ENCODE peak calls at places on chromosomes 7 and 10, in ten cellular contexts. N is GM12865; L is CD8-positive, alpha-beta T cell; S is mammary epithelial cell; F is IMR-90; O is mesendoderm; Y is pancreas; E is esophagus squamous epithelium; Z is gastrocnemius medialis; C is heart left ventricle. T is an unnamed sample.

GRCh38 chr7:65438593-65438992 is 64.9 kb downstream of the ZNF92 start:
- DNase-seq in N (no peak), E (no peak), C (no peak), S (peak), O (no peak), F (peak), L (no peak), Z (no peak), Y (no peak), T (peak)

GRCh38 chr10:71632200-71632820 is 87.3 kb downstream of the C10orf105 start:
- DNase-seq in N (no peak), S (no peak), F (no peak), L (no peak), E (no peak), Y (no peak), C (no peak), O (no peak), Z (no peak), T (no peak)

GRCh38 chr10:92242910-92243671 is 47.8 kb downstream of the CPEB3 start:
- DNase-seq in E (no peak), F (peak), N (peak), S (peak), O (peak), Z (peak), C (peak), L (peak), Y (peak), T (peak)

GRCh38 chr7:141674201-141674671 is 27.7 kb downstream of the DENND11 start:
- DNase-seq in L (no peak), O (peak), F (no peak), Z (no peak), N (no peak), Y (no peak), S (peak), C (peak), E (no peak), T (peak)

GRCh38 chr10:31578181-31578852 is 259.3 kb downstream of the ZEB1 start:
- DNase-seq in S (no peak), C (no peak), F (no peak), N (no peak), E (no peak), O (no peak), Y (no peak), L (no peak), Z (no peak), T (no peak)

GRCh38 chr10:65911431-65911830 is 1014.4 kb upstream of the LRRTM3 start:
- DNase-seq in Z (no peak), Y (no peak), E (no peak), O (peak), N (no peak), S (no peak), F (no peak), C (no peak), L (no peak), T (no peak)

GRCh38 chr7:130486114-130486962 is 5.5 kb upstream of the MEST start:
- DNase-seq in S (no peak), Y (peak), F (no peak), E (no peak), Z (no peak), L (peak), O (peak), C (peak), N (peak), T (peak)

GRCh38 chr10:122357685-122358084 is 16.8 kb upstream of the PLEKHA1 start:
- DNase-seq in Y (no peak), L (no peak), O (no peak), S (no peak), Z (no peak), E (no peak), F (no peak), N (no peak), C (no peak), T (no peak)

GRCh38 chr10:100962346-100963080 is 6.8 kb upstream of the SEMA4G start:
- DNase-seq in O (no peak), C (no peak), Y (no peak), F (no peak), L (no peak), N (no peak), E (no peak), Z (no peak), S (no peak), T (no peak)

GRCh38 chr7:103573479-103574058 is 127.6 kb upstream of the SLC26A5 start:
- DNase-seq in E (no peak), O (peak), S (peak), L (no peak), N (peak), C (no peak), Z (no peak), Y (no peak), F (peak), T (peak)

GRCh38 chr7:30276203-30276900 is 8.0 kb upstream of the ZNRF2 start:
- DNase-seq in E (no peak), N (peak), O (peak), C (peak), S (peak), F (peak), Z (peak), L (peak), Y (no peak), T (peak)

GRCh38 chr10:49644035-49644345 is 30.2 kb downstream of the CHAT start:
- DNase-seq in N (no peak), C (no peak), F (no peak), S (no peak), Y (no peak), L (no peak), O (no peak), Z (no peak), E (no peak), T (no peak)

GRCh38 chr7:16918288-16918895 is 36.6 kb upstream of the AGR3 start:
- DNase-seq in Y (no peak), C (no peak), L (no peak), E (no peak), N (peak), F (peak), O (peak), S (peak), Z (no peak), T (peak)

GRCh38 chr10:3902054-3902808 is 117.2 kb upstream of the KLF6 start:
- DNase-seq in C (peak), N (peak), O (no peak), F (no peak), L (peak), S (no peak), Y (no peak), Z (no peak), E (no peak), T (peak)

GRCh38 chr7:28708033-28708451 is 250.1 kb downstream of the TRIL start:
- DNase-seq in F (peak), C (no peak), E (no peak), Z (no peak), S (no peak), O (peak), Y (no peak), N (no peak), L (no peak), T (peak)

GRCh38 chr7:42928754-42929153 is 3.2 kb downstream of the PSMA2 start:
- DNase-seq in F (no peak), O (no peak), Z (no peak), E (no peak), Y (no peak), L (no peak), S (no peak), C (no peak), N (no peak), T (no peak)

GRCh38 chr7:116652793-116653192 is 19.2 kb upstream of the MET start:
- DNase-seq in C (no peak), O (no peak), F (peak), E (no peak), Y (no peak), N (no peak), S (peak), Z (no peak), L (no peak), T (no peak)

GRCh38 chr10:46556515-46557318 is at the start of gene GPRIN2:
- DNase-seq in E (no peak), L (no peak), O (peak), Z (no peak), F (no peak), Y (peak), N (no peak), C (peak), S (no peak), T (no peak)

GRCh38 chr7:80182630-80183276 is 48.1 kb downstream of the GNAI1 start:
- DNase-seq in C (no peak), Y (no peak), Z (no peak), L (no peak), O (peak), N (no peak), S (peak), F (peak), E (no peak), T (peak)

GRCh38 chr7:100759357-100760171 is 26.2 kb downstream of the ZAN start:
- DNase-seq in N (no peak), S (no peak), Z (no peak), F (no peak), O (no peak), E (no peak), L (no peak), Y (no peak), C (no peak), T (no peak)

GRCh38 chr10:92839191-92840085 is 8.9 kb upstream of the EXOC6 start:
- DNase-seq in C (peak), F (peak), E (no peak), O (peak), L (peak), N (peak), Z (no peak), S (no peak), Y (peak), T (peak)

GRCh38 chr7:1812693-1813393 is 142.8 kb downstream of the ELFN1 start:
- DNase-seq in L (no peak), Y (no peak), C (no peak), E (no peak), N (no peak), O (peak), F (no peak), S (no peak), Z (no peak), T (no peak)

GRCh38 chr10:58577394-58577793 is 64.7 kb downstream of the BICC1 start:
- DNase-seq in O (no peak), L (no peak), Y (no peak), N (no peak), S (no peak), Z (no peak), F (peak), C (no peak), E (no peak), T (peak)

GRCh38 chr10:88064608-88065383 is 201.4 kb downstream of the PTEN start:
- DNase-seq in N (peak), Z (peak), Y (no peak), O (no peak), S (no peak), F (peak), L (peak), C (peak), E (no peak), T (peak)

GRCh38 chr7:77827999-77828398 is 29.4 kb downstream of the PHTF2 start:
- DNase-seq in F (no peak), C (no peak), O (no peak), L (no peak), Z (no peak), S (no peak), N (no peak), Y (no peak), E (no peak), T (no peak)

GRCh38 chr10:121217331-121217730 is 366.2 kb downstream of the WDR11 start:
- DNase-seq in S (no peak), N (no peak), L (no peak), Z (no peak), O (no peak), C (no peak), F (no peak), E (no peak), Y (no peak), T (no peak)

GRCh38 chr7:74633451-74633921 is 24.0 kb upstream of the GTF2I start:
- DNase-seq in N (no peak), F (no peak), Z (no peak), O (no peak), Y (no peak), L (no peak), C (no peak), E (no peak), S (no peak), T (no peak)

GRCh38 chr10:60316029-60316428 is 73.6 kb downstream of the ANK3 start:
- DNase-seq in L (no peak), C (no peak), N (no peak), F (no peak), S (no peak), Z (no peak), E (no peak), Y (no peak), O (no peak), T (no peak)

GRCh38 chr7:23600251-23600650 is 3.1 kb downstream of the CCDC126 start:
- DNase-seq in Z (no peak), L (no peak), O (peak), F (no peak), C (no peak), Y (no peak), N (no peak), S (no peak), E (no peak), T (no peak)
- H3K4me3 ChIP-seq in Z (no peak), L (no peak), O (no peak), F (no peak), C (no peak), Y (no peak), N (no peak), S (no peak), E (no peak), T (no peak)

DNA sequence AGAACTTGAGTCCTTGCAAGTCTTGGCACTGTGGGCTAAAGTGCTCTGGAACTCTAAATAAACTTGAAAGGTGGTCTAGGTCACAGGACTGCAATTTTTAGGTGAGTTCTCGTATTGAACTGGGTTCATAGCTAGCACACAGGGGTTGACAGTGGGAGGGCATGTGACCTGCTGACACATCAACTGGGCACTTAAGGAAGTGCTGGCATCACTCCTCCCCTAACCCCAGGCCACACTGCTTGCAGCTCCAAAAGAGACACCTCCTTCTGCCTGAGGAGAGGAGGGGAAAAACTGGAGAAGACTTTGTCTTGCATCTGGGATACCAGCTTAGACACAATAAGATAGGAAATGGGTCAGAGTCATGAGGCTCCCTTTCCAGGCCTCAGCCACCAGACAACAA is 38.0 kb upstream of the AASS start:
- DNase-seq in S (no peak), Y (no peak), C (no peak), Z (no peak), N (no peak), E (no peak), O (no peak), F (no peak), L (no peak), T (no peak)
- H3K4me3 ChIP-seq in S (no peak), Y (no peak), C (no peak), Z (no peak), N (no peak), E (no peak), O (no peak), F (no peak), L (no peak), T (no peak)

DNA sequence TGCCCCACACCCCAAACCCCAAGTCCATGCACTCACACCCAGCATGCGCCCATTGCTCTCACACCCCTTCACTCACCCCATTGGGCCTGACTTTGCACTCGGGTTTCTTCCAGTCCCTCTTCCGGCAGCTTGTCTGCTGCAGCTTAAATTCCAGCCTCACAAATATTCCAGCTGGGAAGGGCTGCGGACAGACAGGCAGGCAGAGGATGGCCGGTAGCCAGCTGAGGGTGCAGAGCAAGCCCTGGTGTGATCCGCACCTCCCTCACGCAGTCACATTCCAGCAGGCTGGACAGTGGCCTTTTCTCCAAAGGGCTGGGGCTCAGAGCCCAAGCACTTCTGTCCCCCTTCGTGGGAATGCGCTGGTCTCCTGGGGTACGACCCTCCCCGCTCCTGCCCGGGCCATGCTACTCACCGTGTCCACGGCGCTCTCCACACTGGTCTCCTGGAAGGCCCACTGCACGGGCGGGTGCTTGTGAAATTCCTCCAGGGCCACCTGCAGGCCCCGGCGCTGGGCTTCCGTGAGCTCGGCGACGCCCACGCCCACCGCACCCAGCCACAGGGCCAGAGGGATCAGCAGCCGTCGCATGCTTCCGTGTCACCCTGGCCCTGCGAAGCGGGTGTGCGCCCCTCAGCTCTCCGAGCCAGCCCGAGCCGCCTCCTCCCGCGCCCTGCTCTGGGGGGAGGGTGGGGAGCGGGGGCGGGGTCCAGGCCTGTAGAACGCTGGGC is 1.2 kb downstream of the RARRES2 start:
- DNase-seq in Y (peak), L (no peak), N (no peak), S (no peak), O (peak), F (peak), Z (no peak), E (no peak), C (peak), T (peak)
- H3K4me3 ChIP-seq in Y (peak), L (no peak), N (no peak), S (no peak), O (peak), F (no peak), Z (peak), E (peak), C (peak), T (peak)

GRCh38 chr10:98357208-98357836 is 57.7 kb downstream of the PYROXD2 start:
- DNase-seq in Y (no peak), N (no peak), S (no peak), C (no peak), O (no peak), L (no peak), F (peak), E (no peak), Z (no peak), T (peak)

GRCh38 chr10:98364432-98365102 is 50.4 kb downstream of the PYROXD2 start:
- DNase-seq in Z (no peak), N (no peak), F (no peak), C (no peak), O (no peak), S (no peak), Y (no peak), E (no peak), L (no peak), T (no peak)

GRCh38 chr10:98363188-98363587 is 51.8 kb downstream of the PYROXD2 start:
- DNase-seq in E (no peak), S (no peak), Z (no peak), L (no peak), O (no peak), N (no peak), F (no peak), Y (no peak), C (no peak), T (no peak)

GRCh38 chr10:98361636-98362035 is 53.3 kb downstream of the PYROXD2 start:
- DNase-seq in F (no peak), E (no peak), Z (no peak), N (no peak), L (no peak), Y (no peak), C (no peak), S (no peak), O (no peak), T (no peak)

GRCh38 chr10:98361131-98361633 is 53.8 kb downstream of the PYROXD2 start:
- DNase-seq in F (peak), C (peak), E (peak), L (no peak), S (peak), Y (no peak), N (peak), O (peak), Z (peak), T (peak)
- H3K4me3 ChIP-seq in F (peak), C (no peak), E (peak), L (no peak), S (no peak), Y (no peak), N (peak), O (no peak), Z (peak), T (no peak)

GRCh38 chr7:48090095-48090805 is 1.2 kb downstream of the UPP1 start:
- DNase-seq in F (peak), O (peak), S (peak), N (no peak), L (no peak), Y (peak), E (no peak), Z (no peak), C (peak), T (peak)
- H3K4me3 ChIP-seq in F (peak), O (peak), S (peak), N (peak), L (peak), Y (peak), E (peak), Z (peak), C (peak), T (peak)

T was measured in cardiac fibroblast.